ENCODE peak calls at places on chromosomes 6 and 20, in seven cellular contexts. Y is A549; K is upper lobe of left lung; P is AG04449; S is CD8-positive, alpha-beta T cell; D is Calu3; G is endothelial cell. I is an unnamed sample.

GRCh38 chr6:110173506-110174132 is 5.9 kb downstream of the WASF1 start:
- DNase-seq in S (no peak), P (no peak), Y (no peak), G (no peak), D (no peak), K (no peak), I (no peak)

GRCh38 chr6:130778946-130779657 is 48.1 kb upstream of the SMLR1 start:
- DNase-seq in G (no peak), S (no peak), D (no peak), Y (no peak), K (no peak), P (peak), I (no peak)

GRCh38 chr6:16999486-17000436 is 102.1 kb upstream of the STMND1 start:
- DNase-seq in K (no peak), Y (no peak), G (no peak), S (no peak), P (peak), D (no peak), I (no peak)

GRCh38 chr6:11552390-11552789 is 14.8 kb downstream of the TMEM170B start:
- DNase-seq in S (no peak), P (no peak), D (no peak), G (no peak), Y (no peak), K (no peak), I (no peak)

GRCh38 chr6:113873043-113873667 is 16.0 kb downstream of the MARCKS start:
- DNase-seq in D (peak), Y (peak), K (peak), G (no peak), S (no peak), P (no peak), I (no peak)

GRCh38 chr20:8082025-8082424 is 50.0 kb upstream of the PLCB1 start:
- DNase-seq in K (no peak), Y (peak), D (no peak), P (no peak), S (no peak), G (no peak), I (no peak)

GRCh38 chr6:139926711-139927110 is 552.3 kb upstream of the CITED2 start:
- DNase-seq in P (no peak), D (no peak), G (no peak), Y (no peak), K (no peak), S (no peak), I (no peak)

GRCh38 chr6:74879234-74879633 is 326.6 kb downstream of the COL12A1 start:
- DNase-seq in P (peak), K (no peak), S (no peak), D (no peak), Y (no peak), G (no peak), I (no peak)

GRCh38 chr6:31597006-31597405 is 4.2 kb upstream of the NCR3 start:
- DNase-seq in P (no peak), S (no peak), Y (peak), K (no peak), G (no peak), D (peak), I (no peak)

GRCh38 chr6:163501022-163501421 is 86.5 kb downstream of the QKI start:
- DNase-seq in P (no peak), G (no peak), D (no peak), Y (no peak), K (no peak), S (no peak), I (no peak)
- TF ChIP-seq CTCF in P (no peak), G (no peak), D (no peak), Y (no peak), K (no peak), S (no peak), I (peak)

GRCh38 chr20:63173552-63174191 is 42.3 kb downstream of the YTHDF1 start:
- DNase-seq in G (no peak), D (no peak), K (no peak), S (no peak), Y (no peak), P (no peak), I (no peak)
- TF ChIP-seq CTCF in G (no peak), D (no peak), K (no peak), S (no peak), Y (no peak), P (no peak), I (no peak)

GRCh38 chr20:62688083-62688482 is 20.6 kb upstream of the NTSR1 start:
- DNase-seq in S (no peak), K (no peak), P (no peak), G (no peak), Y (no peak), D (no peak), I (no peak)

GRCh38 chr20:62686869-62687830 is 21.5 kb upstream of the NTSR1 start:
- DNase-seq in G (no peak), P (no peak), D (peak), Y (no peak), S (no peak), K (no peak), I (no peak)

GRCh38 chr20:62691485-62691884 is 17.2 kb upstream of the NTSR1 start:
- DNase-seq in P (no peak), K (no peak), D (no peak), S (no peak), Y (no peak), G (no peak), I (no peak)

GRCh38 chr20:62689861-62690644 is 18.6 kb upstream of the NTSR1 start:
- DNase-seq in G (no peak), S (no peak), P (no peak), D (no peak), K (no peak), Y (no peak), I (no peak)

GRCh38 chr20:62688855-62689460 is 19.7 kb upstream of the NTSR1 start:
- DNase-seq in Y (no peak), G (no peak), S (no peak), K (no peak), D (no peak), P (no peak), I (no peak)
- TF ChIP-seq CTCF in Y (no peak), G (peak), S (no peak), K (no peak), D (no peak), P (peak), I (peak)

GRCh38 chr6:145789443-145789842 is 25.2 kb downstream of the FBXO30 start:
- DNase-seq in P (no peak), S (no peak), K (no peak), G (no peak), D (no peak), Y (no peak), I (no peak)
- TF ChIP-seq CTCF in P (no peak), S (no peak), K (no peak), G (no peak), D (no peak), Y (no peak), I (no peak)

GRCh38 chr6:46015119-46015968 is at the start of gene CLIC5:
- DNase-seq in G (peak), Y (peak), K (peak), D (peak), P (no peak), S (no peak), I (no peak)

GRCh38 chr6:46016063-46016608 is 476 bp upstream of the CLIC5 start:
- DNase-seq in G (no peak), K (no peak), Y (no peak), P (no peak), S (no peak), D (no peak), I (no peak)

GRCh38 chr6:46014511-46015118 is 1.0 kb downstream of the CLIC5 start:
- DNase-seq in K (peak), S (no peak), D (peak), Y (no peak), G (peak), P (no peak), I (no peak)

GRCh38 chr6:46014054-46014453 is 1.6 kb downstream of the CLIC5 start:
- DNase-seq in S (no peak), Y (no peak), P (no peak), D (no peak), K (no peak), G (no peak), I (no peak)

DNA sequence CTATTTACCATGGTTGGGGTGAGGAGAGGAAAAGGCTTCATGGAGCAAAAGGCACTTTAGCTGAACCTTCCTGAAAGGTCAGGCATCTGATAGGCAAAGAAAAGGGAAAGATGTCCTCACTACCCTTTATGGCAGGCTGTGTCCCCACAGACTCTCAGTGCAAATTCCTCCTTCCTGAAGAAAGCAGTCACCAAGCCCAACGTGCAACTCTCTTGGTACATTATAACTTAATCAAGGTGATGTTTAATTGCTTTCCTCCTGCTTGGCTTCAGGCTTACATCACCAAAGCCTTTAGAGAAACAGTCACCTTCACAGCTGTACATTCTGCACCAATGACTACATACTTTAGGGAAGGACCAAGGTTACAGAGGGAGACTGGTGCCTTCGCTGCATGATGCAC is 2.1 kb upstream of the CLIC5 start:
- DNase-seq in G (no peak), D (no peak), S (no peak), P (no peak), K (no peak), Y (no peak), I (no peak)
- TF ChIP-seq CTCF in G (no peak), D (no peak), S (no peak), P (no peak), K (no peak), Y (no peak), I (no peak)

DNA sequence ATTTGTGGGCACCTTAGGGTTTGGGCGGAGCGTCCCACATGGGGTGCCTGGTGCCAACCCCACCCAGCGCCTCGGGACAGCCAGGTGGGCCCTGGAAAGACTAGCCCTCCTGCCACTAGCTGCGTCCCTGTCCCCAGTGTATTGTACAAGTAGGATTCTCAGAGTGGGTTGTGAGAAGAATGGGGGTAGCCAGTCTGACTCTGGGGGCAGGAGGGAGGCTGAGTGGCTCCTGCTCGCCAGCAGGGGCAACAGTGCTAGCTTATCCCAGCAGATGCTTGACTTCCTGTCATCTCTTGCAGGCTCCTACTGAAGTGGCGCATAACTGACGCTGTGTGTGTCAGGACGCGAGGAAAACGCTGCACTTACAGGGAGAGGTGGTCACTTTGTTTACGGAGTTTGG is 9.3 kb downstream of the PSMA7 start:
- DNase-seq in P (no peak), K (no peak), Y (no peak), D (no peak), S (no peak), G (no peak), I (no peak)
- TF ChIP-seq CTCF in P (peak), K (no peak), Y (no peak), D (no peak), S (no peak), G (no peak), I (peak)

I was measured in type B pancreatic cell.